ENCODE peak calls at places on chromosomes 2 and 18, in ten cellular contexts. S is kidney epithelial cell, N is PC-9, R is body of pancreas, T is brain microvascular endothelial cell, E is breast epithelium, O is left ventricle myocardium inferior, D is fibroblast of lung, L is adrenal gland, A is vagina. W is an unnamed sample. For H3K36me3, the result is how much of the 10 kb centered on the place peaks cover.

GRCh38 chr2:134127496-134127895 is 126.4 kb upstream of the MGAT5 start:
- DNase-seq in S (no peak), N (no peak), R (no peak), T (no peak), E (no peak), O (no peak), D (no peak), L (no peak), A (no peak), W (no peak)

GRCh38 chr2:142973822-142974207 is 96.4 kb downstream of the KYNU start:
- DNase-seq in S (no peak), N (no peak), R (no peak), T (no peak), E (no peak), O (no peak), D (peak), L (no peak), A (no peak), W (no peak)

GRCh38 chr2:102065675-102066252 is 74.0 kb downstream of the IL1R2 start:
- DNase-seq in S (peak), N (peak), R (no peak), T (peak), E (no peak), O (no peak), D (peak), L (no peak), A (no peak), W (no peak)

GRCh38 chr2:103155308-103155707 is 393.5 kb downstream of the TMEM182 start:
- DNase-seq in S (no peak), N (no peak), R (no peak), T (no peak), E (no peak), O (no peak), D (no peak), L (no peak), A (no peak), W (no peak)

GRCh38 chr2:79935771-79936657 is 368.5 kb downstream of the LRRTM1 start:
- DNase-seq in S (no peak), N (peak), R (peak), T (peak), E (no peak), O (peak), D (peak), L (peak), A (no peak), W (no peak)

GRCh38 chr2:23123686-23124085 is 261.3 kb upstream of the KLHL29 start:
- DNase-seq in S (no peak), N (no peak), R (no peak), T (no peak), E (no peak), O (no peak), D (no peak), L (no peak), A (no peak), W (no peak)

GRCh38 chr2:197229509-197230458 is 80.8 kb downstream of the ANKRD44 start:
- DNase-seq in S (no peak), N (no peak), R (no peak), T (no peak), E (no peak), O (no peak), D (peak), L (no peak), A (no peak), W (peak)

GRCh38 chr2:28768422-28768821 is 16.8 kb downstream of the PPP1CB start:
- DNase-seq in S (no peak), N (no peak), R (no peak), T (no peak), E (no peak), O (no peak), D (no peak), L (no peak), A (no peak), W (no peak)

GRCh38 chr2:160252278-160252887 is 52.3 kb upstream of the ITGB6 start:
- DNase-seq in S (no peak), N (no peak), R (no peak), T (no peak), E (no peak), O (no peak), D (peak), L (no peak), A (no peak), W (no peak)

GRCh38 chr2:60553992-60554648 is 666 bp upstream of the BCL11A start:
- DNase-seq in S (no peak), N (peak), R (peak), T (no peak), E (no peak), O (peak), D (peak), L (peak), A (no peak), W (no peak)

GRCh38 chr2:221372156-221372870 is 199.8 kb downstream of the EPHA4 start:
- DNase-seq in S (no peak), N (no peak), R (no peak), T (no peak), E (no peak), O (no peak), D (peak), L (no peak), A (no peak), W (no peak)
- TF ChIP-seq CTCF in S (peak), N (peak), R (no peak), T (peak), E (no peak), O (no peak), D (no peak), L (no peak), A (no peak), W (no peak)

DNA sequence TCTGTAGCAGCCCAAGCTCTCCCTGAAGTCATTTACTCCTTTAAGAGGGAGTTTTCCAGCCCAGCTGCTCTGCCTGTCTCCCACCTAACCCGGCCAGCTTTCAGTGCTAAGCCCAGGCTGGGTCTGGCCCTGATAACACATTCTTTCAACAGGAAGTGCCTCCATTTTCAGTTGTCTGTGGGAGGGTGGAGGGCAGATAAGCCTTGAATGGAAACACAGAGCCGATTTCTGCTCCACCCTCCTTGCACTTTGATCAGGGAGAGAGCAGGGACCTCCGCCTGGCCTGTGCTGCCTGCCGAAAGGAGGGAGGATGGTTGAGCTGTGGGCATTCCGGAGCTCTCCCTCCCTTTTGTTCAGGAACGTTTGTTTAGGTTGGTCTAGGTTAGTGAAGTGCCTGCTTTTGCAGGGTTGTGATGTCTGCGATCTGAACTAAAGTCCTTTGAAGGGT is 24.8 kb downstream of the GATA6 start:
- DNase-seq in S (no peak), N (no peak), R (peak), T (no peak), E (no peak), O (no peak), D (no peak), L (no peak), A (no peak), W (no peak)
- H3K36me3 ChIP-seq in S (under half), N (under half), R (under half), T (under half), E (under half), O (under half), D (under half), L (under half), A (under half), W (under half)

GRCh38 chr18:10942998-10943397 is 206.4 kb downstream of the PIEZO2 start:
- DNase-seq in S (no peak), N (no peak), R (no peak), T (no peak), E (no peak), O (no peak), D (no peak), L (no peak), A (no peak), W (no peak)
- TF ChIP-seq CTCF in S (no peak), N (no peak), R (no peak), T (peak), E (no peak), O (no peak), D (no peak), L (no peak), A (no peak), W (no peak)

GRCh38 chr2:33511141-33511540 is 34.7 kb downstream of the RASGRP3 start:
- DNase-seq in S (no peak), N (no peak), R (no peak), T (no peak), E (no peak), O (no peak), D (peak), L (no peak), A (no peak), W (no peak)
- H3K36me3 ChIP-seq in S (under half), N (under half), R (under half), T (under half), E (under half), O (under half), D (under half), L (under half), A (under half), W (under half)

GRCh38 chr2:20137884-20138283 is 86.5 kb upstream of the LAPTM4A start:
- DNase-seq in S (no peak), N (no peak), R (no peak), T (no peak), E (no peak), O (no peak), D (no peak), L (no peak), A (no peak), W (no peak)

GRCh38 chr2:20132990-20133535 is 81.6 kb upstream of the LAPTM4A start:
- DNase-seq in S (no peak), N (no peak), R (no peak), T (no peak), E (no peak), O (no peak), D (no peak), L (no peak), A (no peak), W (no peak)

GRCh38 chr2:20136149-20136548 is 84.7 kb upstream of the LAPTM4A start:
- DNase-seq in S (no peak), N (no peak), R (no peak), T (no peak), E (no peak), O (no peak), D (no peak), L (no peak), A (no peak), W (no peak)

GRCh38 chr2:20137131-20137571 is 85.7 kb upstream of the LAPTM4A start:
- DNase-seq in S (no peak), N (no peak), R (no peak), T (no peak), E (no peak), O (no peak), D (no peak), L (no peak), A (no peak), W (no peak)

DNA sequence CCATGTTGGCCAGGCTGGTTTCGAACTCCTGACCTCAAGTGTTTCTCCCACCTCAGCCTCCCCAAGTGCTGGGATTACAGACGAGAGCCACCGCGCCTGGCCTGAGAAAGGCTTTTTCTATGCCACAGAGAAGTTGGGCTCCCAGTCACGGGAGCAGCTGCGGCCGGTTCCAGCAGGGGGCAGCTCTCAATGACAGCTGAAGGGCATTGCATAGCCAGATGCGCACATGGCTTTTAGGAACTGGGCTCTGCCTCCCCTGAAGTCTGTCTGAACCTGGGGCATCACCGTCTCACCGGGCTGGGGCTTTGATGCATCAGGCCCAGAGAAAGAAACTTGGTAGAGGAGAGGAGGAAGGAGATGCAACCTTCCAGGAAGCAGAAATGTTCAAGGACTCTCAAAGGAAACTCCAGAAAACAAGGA is 84.2 kb upstream of the LAPTM4A start:
- DNase-seq in S (no peak), N (no peak), R (peak), T (peak), E (peak), O (peak), D (peak), L (peak), A (no peak), W (no peak)
- TF ChIP-seq CTCF in S (peak), N (peak), R (peak), T (peak), E (peak), O (peak), D (peak), L (peak), A (peak), W (peak)